ENCODE peak calls at places on chromosomes 4 and X, in six cellular contexts. One of them, this sample, is unnamed.

GRCh38 chr4:53196195-53196641 is 169.6 kb downstream of the SCFD2 start:
- DNase-seq in SK-N-SH: peak
- DNase-seq in AG09319: no peak
- DNase-seq in fibroblast of lung: peak
- DNase-seq in stomach: no peak
- DNase-seq in ovary: no peak
- DNase-seq in this sample: no peak

GRCh38 chrX:18887177-18887820 is 96.6 kb downstream of the PHKA2 start:
- DNase-seq in SK-N-SH: no peak
- DNase-seq in AG09319: no peak
- DNase-seq in fibroblast of lung: peak
- DNase-seq in stomach: peak
- DNase-seq in ovary: peak
- DNase-seq in this sample: no peak

GRCh38 chr4:6957994-6958393 is 48.4 kb downstream of the TBC1D14 start:
- DNase-seq in SK-N-SH: peak
- DNase-seq in AG09319: no peak
- DNase-seq in fibroblast of lung: no peak
- DNase-seq in stomach: no peak
- DNase-seq in ovary: no peak
- DNase-seq in this sample: no peak

GRCh38 chr4:170025523-170026252 is 507 bp downstream of the MFAP3L start:
- DNase-seq in SK-N-SH: peak
- DNase-seq in AG09319: no peak
- DNase-seq in fibroblast of lung: peak
- DNase-seq in stomach: no peak
- DNase-seq in ovary: no peak
- DNase-seq in this sample: peak

GRCh38 chr4:75169020-75169814 is 236.3 kb downstream of the PARM1 start:
- DNase-seq in SK-N-SH: no peak
- DNase-seq in AG09319: no peak
- DNase-seq in fibroblast of lung: no peak
- DNase-seq in stomach: no peak
- DNase-seq in ovary: no peak
- DNase-seq in this sample: no peak

GRCh38 chrX:47573334-47574095 is 8.7 kb upstream of the TIMP1 start:
- DNase-seq in SK-N-SH: no peak
- DNase-seq in AG09319: no peak
- DNase-seq in fibroblast of lung: peak
- DNase-seq in stomach: no peak
- DNase-seq in ovary: peak
- DNase-seq in this sample: peak

GRCh38 chr4:122865421-122865820 is 38.8 kb downstream of the FGF2 start:
- DNase-seq in SK-N-SH: no peak
- DNase-seq in AG09319: peak
- DNase-seq in fibroblast of lung: peak
- DNase-seq in stomach: no peak
- DNase-seq in ovary: no peak
- DNase-seq in this sample: peak

GRCh38 chrX:17836830-17837229 is 24.3 kb downstream of the RAI2 start:
- DNase-seq in SK-N-SH: no peak
- DNase-seq in AG09319: no peak
- DNase-seq in fibroblast of lung: no peak
- DNase-seq in stomach: no peak
- DNase-seq in ovary: no peak
- DNase-seq in this sample: no peak

GRCh38 chr4:142519342-142519741 is 326.8 kb downstream of the INPP4B start:
- DNase-seq in SK-N-SH: peak
- DNase-seq in AG09319: no peak
- DNase-seq in fibroblast of lung: no peak
- DNase-seq in stomach: no peak
- DNase-seq in ovary: no peak
- DNase-seq in this sample: no peak

GRCh38 chr4:1367230-1367935 is 20.4 kb downstream of the UVSSA start:
- DNase-seq in SK-N-SH: no peak
- DNase-seq in AG09319: no peak
- DNase-seq in fibroblast of lung: no peak
- DNase-seq in stomach: no peak
- DNase-seq in ovary: no peak
- DNase-seq in this sample: no peak

GRCh38 chr4:42736538-42736937 is 79.6 kb upstream of the ATP8A1 start:
- DNase-seq in SK-N-SH: no peak
- DNase-seq in AG09319: no peak
- DNase-seq in fibroblast of lung: no peak
- DNase-seq in stomach: no peak
- DNase-seq in ovary: no peak
- DNase-seq in this sample: no peak

GRCh38 chrX:18410038-18410437 is 15.4 kb upstream of the CDKL5 start:
- DNase-seq in SK-N-SH: peak
- DNase-seq in AG09319: no peak
- DNase-seq in fibroblast of lung: peak
- DNase-seq in stomach: no peak
- DNase-seq in ovary: no peak
- DNase-seq in this sample: peak

GRCh38 chr4:666822-667544 is 7.1 kb downstream of the ATP5ME start:
- DNase-seq in SK-N-SH: no peak
- DNase-seq in AG09319: no peak
- DNase-seq in fibroblast of lung: no peak
- DNase-seq in stomach: no peak
- DNase-seq in ovary: no peak
- DNase-seq in this sample: no peak

GRCh38 chr4:139655116-139655515 is 10.5 kb upstream of the MGST2 start:
- DNase-seq in SK-N-SH: peak
- DNase-seq in AG09319: no peak
- DNase-seq in fibroblast of lung: peak
- DNase-seq in stomach: no peak
- DNase-seq in ovary: no peak
- DNase-seq in this sample: peak

GRCh38 chrX:77679145-77679544 is 106.9 kb downstream of the ATRX start:
- DNase-seq in SK-N-SH: no peak
- DNase-seq in AG09319: no peak
- DNase-seq in fibroblast of lung: no peak
- DNase-seq in stomach: no peak
- DNase-seq in ovary: no peak
- DNase-seq in this sample: no peak

GRCh38 chr4:141177171-141177570 is 43.5 kb upstream of the ZNF330 start:
- DNase-seq in SK-N-SH: no peak
- DNase-seq in AG09319: no peak
- DNase-seq in fibroblast of lung: no peak
- DNase-seq in stomach: no peak
- DNase-seq in ovary: no peak
- DNase-seq in this sample: no peak

DNA sequence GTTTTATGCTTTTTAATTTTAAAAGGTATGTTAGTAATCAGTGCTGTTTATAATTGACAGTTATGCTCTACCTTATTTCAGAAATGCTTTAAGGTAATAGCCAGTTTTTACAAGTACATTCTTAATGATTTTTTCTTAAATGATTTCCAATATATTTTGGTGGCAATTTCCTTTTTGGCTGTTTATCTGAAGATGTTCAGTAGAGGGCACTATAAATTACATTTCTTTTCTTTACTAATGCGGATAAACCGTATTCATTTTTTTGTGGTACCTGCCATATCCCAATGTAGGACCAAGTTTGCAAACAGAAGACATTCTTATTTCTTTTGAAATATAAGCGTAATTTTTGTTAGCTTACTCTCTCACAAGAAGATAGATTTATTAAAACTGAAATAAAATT is 65.4 kb downstream of the CCKAR start:
- DNase-seq in SK-N-SH: no peak
- DNase-seq in AG09319: no peak
- DNase-seq in fibroblast of lung: no peak
- DNase-seq in stomach: no peak
- DNase-seq in ovary: no peak
- DNase-seq in this sample: no peak
- TF ChIP-seq CTCF in SK-N-SH: peak
- TF ChIP-seq CTCF in AG09319: no peak
- TF ChIP-seq CTCF in fibroblast of lung: no peak
- TF ChIP-seq CTCF in stomach: no peak
- TF ChIP-seq CTCF in ovary: no peak
- TF ChIP-seq CTCF in this sample: peak

DNA sequence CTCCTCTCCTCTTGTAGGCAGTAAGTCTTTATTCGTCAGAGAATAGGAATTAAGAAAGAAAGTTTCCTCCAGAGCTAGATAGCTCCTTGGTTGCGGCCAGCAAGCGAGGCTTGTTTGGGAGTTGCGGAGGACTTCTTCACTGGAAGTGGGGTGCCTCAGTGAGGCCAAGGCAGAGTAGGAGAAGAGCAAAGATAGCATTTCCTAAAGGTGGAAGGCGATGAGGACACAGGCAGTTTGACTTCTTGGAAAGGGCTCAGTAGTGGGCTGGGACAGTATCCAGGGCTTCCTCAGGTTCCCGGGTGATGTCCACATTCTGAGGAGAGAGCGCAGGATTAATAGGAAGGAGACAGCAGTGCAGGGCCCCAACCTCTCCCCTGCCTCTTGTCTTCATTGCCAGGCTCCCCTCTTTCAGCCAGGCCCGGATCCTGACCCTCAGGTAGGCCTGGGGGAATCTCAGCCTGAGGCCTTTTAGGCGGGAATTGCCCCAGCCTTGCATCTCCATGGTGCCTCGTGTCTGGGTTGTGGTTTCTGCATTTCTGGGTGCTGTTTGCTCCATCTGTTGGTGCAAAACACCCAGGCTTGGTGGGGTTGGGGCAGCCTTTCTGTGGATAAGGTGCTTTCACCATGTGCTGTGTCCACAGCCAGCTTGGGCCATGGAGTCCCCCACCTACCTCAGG is 12.7 kb downstream of the TRO start:
- DNase-seq in SK-N-SH: no peak
- DNase-seq in AG09319: no peak
- DNase-seq in fibroblast of lung: no peak
- DNase-seq in stomach: no peak
- DNase-seq in ovary: no peak
- DNase-seq in this sample: no peak
- TF ChIP-seq CTCF in SK-N-SH: no peak
- TF ChIP-seq CTCF in AG09319: no peak
- TF ChIP-seq CTCF in fibroblast of lung: no peak
- TF ChIP-seq CTCF in stomach: no peak
- TF ChIP-seq CTCF in ovary: no peak
- TF ChIP-seq CTCF in this sample: no peak

GRCh38 chr4:7964459-7964858 is 24.8 kb upstream of the AFAP1 start:
- DNase-seq in SK-N-SH: no peak
- DNase-seq in AG09319: no peak
- DNase-seq in fibroblast of lung: no peak
- DNase-seq in stomach: no peak
- DNase-seq in ovary: no peak
- DNase-seq in this sample: no peak
- TF ChIP-seq CTCF in SK-N-SH: no peak
- TF ChIP-seq CTCF in AG09319: no peak
- TF ChIP-seq CTCF in fibroblast of lung: no peak
- TF ChIP-seq CTCF in stomach: no peak
- TF ChIP-seq CTCF in ovary: no peak
- TF ChIP-seq CTCF in this sample: no peak

DNA sequence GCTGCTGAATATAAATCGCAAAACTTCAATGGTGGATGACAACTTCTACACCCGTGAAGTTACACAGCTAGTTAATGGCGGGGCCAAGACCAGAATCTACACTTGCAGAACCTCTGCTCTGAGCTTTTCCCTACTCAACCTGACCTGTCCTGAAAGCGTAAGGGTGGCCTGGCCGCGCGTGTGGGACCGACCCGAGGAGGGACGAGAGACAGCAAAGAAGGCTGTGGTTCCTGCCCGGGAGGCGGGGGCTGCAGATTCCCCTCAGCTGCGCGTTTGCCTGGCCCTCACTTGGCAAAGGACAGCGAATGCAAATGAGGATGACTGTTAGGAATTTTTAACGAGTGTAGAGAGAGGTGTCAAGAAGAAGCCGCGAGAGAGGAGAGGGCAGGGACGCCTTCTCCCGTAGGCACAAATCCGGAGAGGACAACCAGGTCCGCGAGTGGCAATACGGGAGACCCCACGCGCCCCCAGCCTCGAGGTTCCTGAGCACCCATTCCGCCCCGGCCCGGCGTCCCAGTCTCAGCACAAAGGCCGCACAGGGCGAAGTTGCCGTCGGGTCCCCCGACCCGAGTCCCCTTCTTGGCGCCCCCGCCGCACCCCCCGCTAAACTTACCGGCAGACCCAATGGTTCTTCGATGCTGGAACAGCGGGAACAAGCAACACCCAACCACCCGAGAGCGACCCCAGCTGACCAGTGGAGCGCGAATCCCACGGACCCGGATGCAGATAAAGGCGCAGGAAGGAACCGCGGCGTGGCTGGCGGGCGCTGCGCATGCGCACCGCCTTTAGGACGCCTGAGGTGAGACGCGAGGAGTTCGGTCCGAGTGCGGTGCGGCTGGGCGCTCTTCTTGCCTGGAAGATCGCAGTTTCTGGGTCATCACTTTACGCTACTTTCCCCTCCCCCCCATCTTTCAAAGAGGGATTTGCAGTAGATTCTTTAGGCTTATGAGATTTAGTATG is at the start of gene GNPDA2:
- DNase-seq in SK-N-SH: peak
- DNase-seq in AG09319: peak
- DNase-seq in fibroblast of lung: peak
- DNase-seq in stomach: peak
- DNase-seq in ovary: peak
- DNase-seq in this sample: peak
- TF ChIP-seq CTCF in SK-N-SH: peak
- TF ChIP-seq CTCF in AG09319: peak
- TF ChIP-seq CTCF in fibroblast of lung: peak
- TF ChIP-seq CTCF in stomach: peak
- TF ChIP-seq CTCF in ovary: no peak
- TF ChIP-seq CTCF in this sample: peak

GRCh38 chrX:153953892-153954617 is 9.6 kb upstream of the RENBP start:
- DNase-seq in SK-N-SH: peak
- DNase-seq in AG09319: no peak
- DNase-seq in fibroblast of lung: no peak
- DNase-seq in stomach: no peak
- DNase-seq in ovary: no peak
- DNase-seq in this sample: no peak
- TF ChIP-seq CTCF in SK-N-SH: peak
- TF ChIP-seq CTCF in AG09319: no peak
- TF ChIP-seq CTCF in fibroblast of lung: no peak
- TF ChIP-seq CTCF in stomach: no peak
- TF ChIP-seq CTCF in ovary: no peak
- TF ChIP-seq CTCF in this sample: no peak

DNA sequence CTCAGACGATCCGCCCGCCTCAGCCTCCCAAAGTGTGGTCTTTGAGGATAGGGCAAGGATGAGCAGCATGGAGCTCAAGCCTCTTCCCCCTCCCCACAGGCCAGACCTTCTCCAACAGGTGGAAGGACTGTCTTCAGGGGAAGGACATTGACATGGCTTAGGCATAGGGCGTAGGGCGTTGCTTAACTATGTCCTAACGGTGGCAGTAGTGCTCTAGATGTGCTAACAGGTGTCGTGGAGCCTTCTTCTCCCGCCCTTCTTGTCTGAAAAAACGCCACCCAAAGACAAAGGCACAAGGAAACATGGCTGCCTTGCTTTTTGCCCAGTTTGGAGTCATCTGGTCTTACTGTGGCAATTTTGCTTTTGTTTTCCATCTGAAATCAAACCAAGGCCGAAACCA is 219.8 kb downstream of the OR13H1 start:
- DNase-seq in SK-N-SH: peak
- DNase-seq in AG09319: peak
- DNase-seq in fibroblast of lung: no peak
- DNase-seq in stomach: peak
- DNase-seq in ovary: peak
- DNase-seq in this sample: no peak
- TF ChIP-seq CTCF in SK-N-SH: peak
- TF ChIP-seq CTCF in AG09319: peak
- TF ChIP-seq CTCF in fibroblast of lung: no peak
- TF ChIP-seq CTCF in stomach: peak
- TF ChIP-seq CTCF in ovary: peak
- TF ChIP-seq CTCF in this sample: no peak

GRCh38 chr4:87114245-87115062 is 106.0 kb downstream of the KLHL8 start:
- DNase-seq in SK-N-SH: no peak
- DNase-seq in AG09319: no peak
- DNase-seq in fibroblast of lung: no peak
- DNase-seq in stomach: no peak
- DNase-seq in ovary: no peak
- DNase-seq in this sample: no peak
- TF ChIP-seq CTCF in SK-N-SH: no peak
- TF ChIP-seq CTCF in AG09319: no peak
- TF ChIP-seq CTCF in fibroblast of lung: no peak
- TF ChIP-seq CTCF in stomach: no peak
- TF ChIP-seq CTCF in ovary: no peak
- TF ChIP-seq CTCF in this sample: peak

This sample was measured in cardiac muscle cell.